ENCODE peak calls at places on chromosomes 3 and 15, in six cellular contexts. U is progenitor cell of endocrine pancreas, N is mucosa of descending colon, P is kidney epithelial cell, K is kidney, T is lower lobe of right lung. G is an unnamed sample.
A peak's percentile ranks its signal among the peaks of the same experiment; 100 is the strongest.

GRCh38 chr15:90482124-90483011 is 47.4 kb upstream of the CRTC3 start:
- DNase-seq in U (peak; percentile 22), N (no peak), P (no peak), K (no peak), T (no peak), G (no peak)

GRCh38 chr3:150177673-150178378 is 207.1 kb upstream of the PFN2 start:
- DNase-seq in U (no peak), N (no peak), P (peak; percentile 84), K (no peak), T (no peak), G (peak; percentile 33)

GRCh38 chr3:42667523-42668402 is 14.3 kb downstream of the ZBTB47 start:
- DNase-seq in U (peak; percentile 8), N (no peak), P (no peak), K (peak; percentile 66), T (no peak), G (no peak)

GRCh38 chr3:48018841-48019240 is 2.6 kb upstream of the MAP4 start:
- DNase-seq in U (no peak), N (no peak), P (no peak), K (no peak), T (no peak), G (no peak)

GRCh38 chr15:98863983-98864382 is 143.6 kb downstream of the PGPEP1L start:
- DNase-seq in U (no peak), N (no peak), P (no peak), K (no peak), T (no peak), G (no peak)

GRCh38 chr3:182364323-182364722 is 429.0 kb upstream of the ATP11B start:
- DNase-seq in U (no peak), N (no peak), P (no peak), K (no peak), T (no peak), G (no peak)

GRCh38 chr15:49734831-49735508 is 114.1 kb downstream of the DTWD1 start:
- DNase-seq in U (no peak), N (peak; percentile 30), P (no peak), K (no peak), T (no peak), G (no peak)

GRCh38 chr3:47057212-47057671 is 77.8 kb downstream of the NBEAL2 start:
- DNase-seq in U (no peak), N (no peak), P (no peak), K (no peak), T (no peak), G (no peak)

GRCh38 chr3:169512991-169513390 is 150.5 kb downstream of the MECOM start:
- DNase-seq in U (no peak), N (no peak), P (no peak), K (no peak), T (no peak), G (no peak)

GRCh38 chr3:53169045-53169831 is 8.2 kb downstream of the PRKCD start:
- DNase-seq in U (no peak), N (no peak), P (no peak), K (no peak), T (peak; percentile 68), G (no peak)

GRCh38 chr15:69758810-69759410 is 306.3 kb downstream of the RPLP1 start:
- DNase-seq in U (no peak), N (peak; percentile 51), P (no peak), K (no peak), T (peak; percentile 58), G (no peak)

GRCh38 chr15:100623301-100623700 is 20.9 kb downstream of the ASB7 start:
- DNase-seq in U (no peak), N (no peak), P (no peak), K (no peak), T (no peak), G (no peak)

GRCh38 chr3:177824190-177824786 is 627.0 kb upstream of the TBL1XR1 start:
- DNase-seq in U (no peak), N (peak; percentile 46), P (no peak), K (peak; percentile 91), T (no peak), G (no peak)

GRCh38 chr3:149468504-149469212 is 5.8 kb upstream of the TM4SF4 start:
- DNase-seq in U (no peak), N (no peak), P (no peak), K (no peak), T (no peak), G (no peak)

GRCh38 chr3:151837057-151837456 is 23.1 kb downstream of the AADAC start:
- DNase-seq in U (no peak), N (no peak), P (peak; percentile 80), K (no peak), T (no peak), G (peak; percentile 46)

GRCh38 chr3:114014211-114014610 is 42.1 kb downstream of the CCDC191 start:
- DNase-seq in U (no peak), N (no peak), P (no peak), K (no peak), T (no peak), G (no peak)

GRCh38 chr3:40877651-40878463 is 321.4 kb upstream of the CTNNB1 start:
- DNase-seq in U (no peak), N (peak; percentile 24), P (no peak), K (peak; percentile 88), T (peak; percentile 68), G (no peak)

GRCh38 chr15:38589502-38589901 is 24.9 kb upstream of the RASGRP1 start:
- DNase-seq in U (no peak), N (no peak), P (peak; percentile 82), K (no peak), T (no peak), G (peak; percentile 57)

GRCh38 chr15:56425276-56425675 is 39.7 kb downstream of the MNS1 start:
- DNase-seq in U (no peak), N (no peak), P (no peak), K (no peak), T (no peak), G (no peak)

GRCh38 chr3:53426918-53427317 is 67.5 kb upstream of the CACNA1D start:
- DNase-seq in U (no peak), N (no peak), P (no peak), K (no peak), T (no peak), G (no peak)

GRCh38 chr3:58639001-58639400 is 27.6 kb downstream of the FAM3D start:
- DNase-seq in U (no peak), N (no peak), P (no peak), K (no peak), T (no peak), G (no peak)

GRCh38 chr3:7800006-7800780 is 701.4 kb upstream of the LMCD1 start:
- DNase-seq in U (no peak), N (no peak), P (no peak), K (no peak), T (no peak), G (no peak)

GRCh38 chr3:183892610-183893214 is 8.0 kb upstream of the PARL start:
- DNase-seq in U (no peak), N (no peak), P (no peak), K (no peak), T (no peak), G (no peak)

GRCh38 chr3:131728898-131729297 is 226.1 kb upstream of the MRPL3 start:
- DNase-seq in U (no peak), N (no peak), P (no peak), K (no peak), T (no peak), G (no peak)

GRCh38 chr3:66423791-66424190 is 77.0 kb downstream of the LRIG1 start:
- DNase-seq in U (no peak), N (no peak), P (no peak), K (no peak), T (no peak), G (peak; percentile 71)

GRCh38 chr3:114900908-114901307 is 246.2 kb downstream of the ZBTB20 start:
- DNase-seq in U (no peak), N (no peak), P (no peak), K (no peak), T (no peak), G (no peak)

GRCh38 chr3:58038675-58039302 is 30.6 kb downstream of the FLNB start:
- DNase-seq in U (no peak), N (no peak), P (no peak), K (no peak), T (no peak), G (no peak)

GRCh38 chr3:197465197-197465995 is 90.4 kb downstream of the BDH1 start:
- DNase-seq in U (no peak), N (no peak), P (no peak), K (no peak), T (no peak), G (no peak)

GRCh38 chr15:87686308-87686707 is 570.2 kb downstream of the NTRK3 start:
- DNase-seq in U (no peak), N (no peak), P (no peak), K (no peak), T (no peak), G (no peak)

GRCh38 chr3:17091895-17092294 is 207.1 kb downstream of the PLCL2 start:
- DNase-seq in U (no peak), N (no peak), P (no peak), K (no peak), T (no peak), G (no peak)

GRCh38 chr3:107664614-107665013 is 141.9 kb downstream of the BBX start:
- DNase-seq in U (no peak), N (no peak), P (no peak), K (no peak), T (no peak), G (no peak)
- TF ChIP-seq CTCF in U (no peak), N (no peak), P (no peak), K (no peak), T (no peak), G (no peak)

GRCh38 chr3:122927726-122928125 is 99.8 kb downstream of the SEMA5B start:
- DNase-seq in U (no peak), N (no peak), P (no peak), K (no peak), T (no peak), G (no peak)
- TF ChIP-seq CTCF in U (no peak), N (no peak), P (no peak), K (no peak), T (no peak), G (no peak)

DNA sequence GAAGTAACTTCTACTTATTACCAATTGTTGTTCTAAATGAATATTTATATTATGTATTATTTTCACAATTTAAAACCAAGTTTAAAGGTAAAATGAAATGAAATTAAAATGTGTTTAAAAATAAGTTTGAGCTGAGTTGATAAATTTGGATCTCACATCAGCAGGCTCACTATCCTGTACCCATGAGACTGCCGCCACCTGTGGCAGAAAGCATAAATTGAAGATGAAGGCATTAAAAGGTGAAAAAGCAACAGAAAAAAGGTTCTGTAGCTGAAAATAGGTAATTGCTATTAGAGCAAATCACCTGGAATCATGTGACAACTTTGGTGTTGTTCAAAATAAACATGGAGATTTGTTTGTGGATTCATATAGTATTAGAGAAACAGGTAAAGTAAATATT is 133.0 kb upstream of the CADM2 start:
- DNase-seq in U (no peak), N (no peak), P (no peak), K (no peak), T (no peak), G (no peak)
- TF ChIP-seq CTCF in U (peak; percentile 41), N (no peak), P (no peak), K (no peak), T (no peak), G (no peak)

GRCh38 chr3:125679258-125679657 is 84.0 kb upstream of the OSBPL11 start:
- DNase-seq in U (no peak), N (no peak), P (no peak), K (no peak), T (no peak), G (no peak)
- TF ChIP-seq CTCF in U (no peak), N (no peak), P (no peak), K (no peak), T (no peak), G (no peak)

G was measured in AG04449.